ENCODE peak calls at places on chromosome 11, in eight cellular contexts. Z, W, U, L, C, F, K and V are unnamed samples.

GRCh38 chr11:59263225-59263894 is 50.6 kb upstream of the MPEG1 start:
- DNase-seq in W (peak; percentile 9), Z (no peak), F (no peak), U (peak; percentile 21), C (peak; percentile 68), L (no peak), K (peak; percentile 50), V (no peak)

GRCh38 chr11:65803797-65804492 is 17.1 kb downstream of the OVOL1 start:
- DNase-seq in K (no peak), Z (no peak), W (no peak), F (no peak), C (peak; percentile 31), U (no peak), L (no peak), V (no peak)

GRCh38 chr11:14411818-14412217 is 52.8 kb upstream of the RRAS2 start:
- DNase-seq in W (no peak), L (peak; percentile 93), F (no peak), K (peak; percentile 93), C (no peak), Z (no peak), U (no peak), V (no peak)

GRCh38 chr11:126561327-126561893 is 205.9 kb downstream of the ST3GAL4 start:
- DNase-seq in F (peak; percentile 73), Z (peak; percentile 46), U (peak; percentile 86), W (peak; percentile 34), L (peak; percentile 65), K (peak; percentile 70), C (peak; percentile 91), V (peak; percentile 37)

GRCh38 chr11:129694966-129695365 is 120.7 kb upstream of the TMEM45B start:
- DNase-seq in K (peak; percentile 20), C (no peak), W (no peak), Z (no peak), U (no peak), L (no peak), F (no peak), V (no peak)

GRCh38 chr11:125175896-125176575 is 11.5 kb downstream of the PKNOX2 start:
- DNase-seq in W (no peak), F (no peak), L (no peak), Z (no peak), U (no peak), C (no peak), K (no peak), V (no peak)

GRCh38 chr11:15119352-15119751 is 4.6 kb downstream of the INSC start:
- DNase-seq in F (no peak), L (no peak), U (no peak), K (no peak), Z (no peak), C (no peak), W (no peak), V (no peak)

GRCh38 chr11:118073554-118073953 is 3.3 kb upstream of the TMPRSS4 start:
- DNase-seq in C (no peak), U (no peak), K (no peak), W (no peak), Z (no peak), F (no peak), L (no peak), V (no peak)

GRCh38 chr11:130218501-130218900 is 58.9 kb downstream of the ST14 start:
- DNase-seq in Z (no peak), C (no peak), L (no peak), U (no peak), K (no peak), F (no peak), W (no peak), V (no peak)

GRCh38 chr11:65961267-65962135 is at the start of gene SART1:
- DNase-seq in K (peak; percentile 98), C (peak; percentile 99), L (peak; percentile 98), W (peak; percentile 96), U (peak; percentile 99), Z (peak; percentile 96), F (peak; percentile 97), V (peak; percentile 95)

GRCh38 chr11:93024376-93024775 is 54.9 kb downstream of the MTNR1B start:
- DNase-seq in Z (no peak), L (peak; percentile 20), K (no peak), C (no peak), F (no peak), U (no peak), W (no peak), V (no peak)

GRCh38 chr11:21810650-21811049 is 382.2 kb upstream of the ANO5 start:
- DNase-seq in Z (no peak), W (peak; percentile 16), U (no peak), L (no peak), F (no peak), K (peak; percentile 29), C (no peak), V (no peak)

GRCh38 chr11:44938066-44938691 is 12.5 kb downstream of the TP53I11 start:
- DNase-seq in W (no peak), Z (no peak), C (no peak), L (no peak), K (no peak), U (no peak), F (no peak), V (no peak)

GRCh38 chr11:121444508-121444907 is 7.6 kb upstream of the SORL1 start:
- DNase-seq in Z (no peak), K (no peak), U (no peak), F (no peak), L (no peak), W (no peak), C (no peak), V (no peak)

GRCh38 chr11:65186701-65187100 is 5.0 kb downstream of the CAPN1 start:
- DNase-seq in Z (no peak), W (no peak), F (no peak), C (no peak), L (no peak), K (no peak), U (no peak), V (no peak)

GRCh38 chr11:83047515-83048225 is 24.0 kb downstream of the RAB30 start:
- DNase-seq in L (peak; percentile 40), K (no peak), U (no peak), C (no peak), W (no peak), Z (no peak), F (no peak), V (no peak)

GRCh38 chr11:14288189-14288935 is 70.6 kb downstream of the RRAS2 start:
- DNase-seq in K (peak; percentile 71), Z (no peak), U (no peak), C (no peak), L (peak; percentile 87), F (peak; percentile 85), W (no peak), V (no peak)

GRCh38 chr11:70483077-70483861 is 84.9 kb downstream of the CTTN start:
- DNase-seq in Z (no peak), C (peak; percentile 43), W (no peak), L (peak; percentile 72), U (peak; percentile 60), F (no peak), K (peak; percentile 90), V (no peak)

GRCh38 chr11:123218451-123218850 is 23.4 kb upstream of the CLMP start:
- DNase-seq in L (no peak), C (peak; percentile 54), F (no peak), K (no peak), Z (no peak), U (no peak), W (no peak), V (no peak)

GRCh38 chr11:574632-575323 is 1.5 kb upstream of the PHRF1 start:
- DNase-seq in K (no peak), U (no peak), W (no peak), Z (no peak), L (no peak), F (no peak), C (no peak), V (no peak)
- TF ChIP-seq EZH2 in K (no peak), U (no peak), W (no peak), Z (no peak), L (peak; percentile 12), F (no peak), C (peak; percentile 39), V (no peak)

GRCh38 chr11:131373756-131374155 is 3.3 kb downstream of the NTM start:
- DNase-seq in K (no peak), F (no peak), L (no peak), U (no peak), W (no peak), C (no peak), Z (no peak), V (no peak)
- TF ChIP-seq EZH2 in K (no peak), F (no peak), L (no peak), U (peak; percentile 37), W (no peak), C (no peak), Z (no peak), V (no peak)

DNA sequence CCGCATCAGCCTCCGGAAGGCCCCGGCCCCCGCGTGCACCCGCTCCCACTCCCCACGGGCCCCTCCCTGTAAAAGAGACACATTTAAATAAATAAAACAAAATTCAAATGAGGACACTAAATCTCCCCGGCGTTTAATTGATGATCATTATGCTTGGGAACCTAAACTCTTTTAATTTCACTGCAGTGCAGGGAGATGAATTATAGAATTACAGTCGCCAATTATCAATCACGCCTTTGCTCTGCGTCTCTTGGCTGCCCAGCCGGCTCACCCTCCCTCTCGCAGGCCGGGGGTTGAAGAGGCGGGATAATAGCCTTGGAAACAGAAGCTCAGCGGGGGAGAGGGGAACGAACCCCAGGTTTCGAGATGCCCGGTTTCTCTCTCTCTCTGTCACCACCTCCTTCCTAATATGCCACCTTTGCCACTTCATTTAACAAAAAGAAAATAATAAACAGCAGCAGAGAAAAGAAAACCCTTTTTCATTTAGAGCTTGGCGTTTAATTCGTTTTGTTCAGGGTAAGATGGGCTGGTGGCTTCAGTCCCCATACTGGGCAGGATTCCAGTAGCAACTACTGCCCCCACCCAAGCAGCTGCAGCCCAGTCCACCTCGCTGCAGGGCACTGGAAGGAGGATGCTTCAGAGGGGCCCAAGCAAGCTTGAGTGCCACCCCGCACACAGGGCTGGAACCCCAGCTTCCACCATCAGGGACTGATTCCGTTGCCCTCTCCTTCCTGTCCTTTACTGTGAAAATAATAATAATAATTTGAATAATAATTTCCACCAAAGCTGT is 271.8 kb downstream of the BUD13 start:
- DNase-seq in Z (no peak), L (no peak), F (no peak), K (no peak), C (peak; percentile 66), W (no peak), U (no peak), V (no peak)
- TF ChIP-seq EZH2 in Z (no peak), L (no peak), F (no peak), K (no peak), C (no peak), W (no peak), U (no peak), V (peak; percentile 3)

GRCh38 chr11:13208921-13209320 is 68.7 kb upstream of the BMAL1 start:
- DNase-seq in C (no peak), K (no peak), U (no peak), L (no peak), Z (no peak), F (no peak), W (no peak), V (no peak)

GRCh38 chr11:13207665-13208594 is 69.7 kb upstream of the BMAL1 start:
- DNase-seq in U (peak; percentile 68), F (peak; percentile 8), Z (no peak), K (peak; percentile 60), C (peak; percentile 33), W (peak; percentile 54), L (peak; percentile 88), V (no peak)

GRCh38 chr11:13207270-13207664 is 70.3 kb upstream of the BMAL1 start:
- DNase-seq in Z (no peak), W (no peak), F (no peak), L (no peak), U (no peak), C (peak; percentile 35), K (no peak), V (no peak)

GRCh38 chr11:13209379-13209778 is 68.2 kb upstream of the BMAL1 start:
- DNase-seq in W (no peak), C (no peak), U (no peak), Z (no peak), F (no peak), L (no peak), K (no peak), V (no peak)

GRCh38 chr11:13210424-13210823 is 67.2 kb upstream of the BMAL1 start:
- DNase-seq in L (peak; percentile 86), Z (peak; percentile 53), F (peak; percentile 31), K (peak; percentile 82), C (peak; percentile 91), W (peak; percentile 57), U (peak; percentile 79), V (no peak)
- TF ChIP-seq EZH2 in L (no peak), Z (no peak), F (no peak), K (no peak), C (no peak), W (no peak), U (no peak), V (no peak)